ENCODE peak calls at places on chromosomes 2 and 18, in four cellular contexts. Q is K562; M is lower lobe of right lung; Y is CD4-positive, CD25-positive, alpha-beta regulatory T cell. H is an unnamed sample.
A peak's percentile ranks its signal among the peaks of the same experiment; 100 is the strongest.

GRCh38 chr2:212994976-212995375 is 156.4 kb downstream of the IKZF2 start:
- DNase-seq in Q (no peak), M (no peak), Y (no peak), H (no peak)

GRCh38 chr2:120396519-120397361 is 50.8 kb downstream of the INHBB start:
- DNase-seq in Q (no peak), M (no peak), Y (no peak), H (peak; percentile 6)

GRCh38 chr2:38517284-38517683 is 85.4 kb downstream of the HNRNPLL start:
- DNase-seq in Q (no peak), M (no peak), Y (no peak), H (no peak)

GRCh38 chr2:119947535-119947934 is 65.3 kb upstream of the EPB41L5 start:
- DNase-seq in Q (no peak), M (no peak), Y (no peak), H (no peak)

GRCh38 chr2:171167352-171167997 is 6.8 kb upstream of the TLK1 start:
- DNase-seq in Q (no peak), M (no peak), Y (no peak), H (no peak)

GRCh38 chr2:95043300-95043786 is 17.8 kb downstream of the MAL start:
- DNase-seq in Q (no peak), M (peak; percentile 72), Y (no peak), H (no peak)

GRCh38 chr2:187252063-187252462 is 196.0 kb downstream of the CALCRL start:
- DNase-seq in Q (no peak), M (no peak), Y (no peak), H (no peak)

GRCh38 chr2:84958135-84959044 is 12.6 kb upstream of the KCMF1 start:
- DNase-seq in Q (no peak), M (peak; percentile 50), Y (no peak), H (peak; percentile 26)

GRCh38 chr18:78721281-78721949 is 258.2 kb upstream of the SALL3 start:
- DNase-seq in Q (no peak), M (no peak), Y (no peak), H (peak; percentile 71)

GRCh38 chr2:210654091-210654490 is 97.7 kb downstream of the CPS1 start:
- DNase-seq in Q (no peak), M (no peak), Y (no peak), H (no peak)

GRCh38 chr2:127082974-127083373 is 24.0 kb downstream of the BIN1 start:
- DNase-seq in Q (no peak), M (no peak), Y (no peak), H (no peak)
- H3K4me1 ChIP-seq in Q (peaks cover 9% of the 10 kb centered on the region), M (peaks cover 87% of the 10 kb centered on the region), Y (peaks cover 71% of the 10 kb centered on the region), H (no peaks in the 10 kb centered on the region)

GRCh38 chr2:28415010-28415409 is 22.4 kb downstream of the FOSL2 start:
- DNase-seq in Q (no peak), M (no peak), Y (no peak), H (no peak)
- H3K36me3 ChIP-seq in Q (no peaks in the 10 kb centered on the region), M (peaks cover 77% of the 10 kb centered on the region), Y (peaks cover 23% of the 10 kb centered on the region), H (no peaks in the 10 kb centered on the region)

DNA sequence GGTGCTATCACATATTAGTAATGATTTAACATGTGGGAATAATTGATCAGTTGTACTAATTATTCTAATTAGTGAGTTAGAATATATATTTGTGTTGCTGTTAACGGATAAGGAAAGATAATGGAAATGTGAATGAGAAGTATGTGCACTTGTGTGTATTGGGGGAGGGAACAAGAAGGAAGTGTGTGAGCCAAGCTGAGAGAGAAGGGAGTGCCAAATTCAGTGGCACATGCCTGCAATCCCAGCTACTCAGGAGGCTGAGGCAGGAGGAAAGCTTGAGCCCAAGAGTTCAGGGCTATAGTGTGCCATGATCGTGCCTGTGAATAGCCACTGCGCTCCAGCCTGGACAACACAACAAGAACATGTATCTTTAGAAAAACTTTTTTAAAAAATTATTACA is 9.3 kb downstream of the BARD1 start:
- DNase-seq in Q (no peak), M (no peak), Y (no peak), H (no peak)
- H3K4me1 ChIP-seq in Q (no peaks in the 10 kb centered on the region), M (peaks cover 8% of the 10 kb centered on the region), Y (peaks cover 38% of the 10 kb centered on the region), H (peaks cover 25% of the 10 kb centered on the region)

GRCh38 chr2:37211212-37211611 is 14.9 kb downstream of the CEBPZOS start:
- DNase-seq in Q (no peak), M (no peak), Y (no peak), H (no peak)
- H3K36me3 ChIP-seq in Q (peaks cover 99% of the 10 kb centered on the region), M (peaks cover 78% of the 10 kb centered on the region), Y (peaks cover 95% of the 10 kb centered on the region), H (peaks cover 95% of the 10 kb centered on the region)

GRCh38 chr2:217901826-217902225 is 101.0 kb downstream of the TNS1 start:
- DNase-seq in Q (no peak), M (no peak), Y (no peak), H (no peak)
- H3K4me1 ChIP-seq in Q (peaks cover 14% of the 10 kb centered on the region), M (peaks cover 100% of the 10 kb centered on the region), Y (no peaks in the 10 kb centered on the region), H (no peaks in the 10 kb centered on the region)

DNA sequence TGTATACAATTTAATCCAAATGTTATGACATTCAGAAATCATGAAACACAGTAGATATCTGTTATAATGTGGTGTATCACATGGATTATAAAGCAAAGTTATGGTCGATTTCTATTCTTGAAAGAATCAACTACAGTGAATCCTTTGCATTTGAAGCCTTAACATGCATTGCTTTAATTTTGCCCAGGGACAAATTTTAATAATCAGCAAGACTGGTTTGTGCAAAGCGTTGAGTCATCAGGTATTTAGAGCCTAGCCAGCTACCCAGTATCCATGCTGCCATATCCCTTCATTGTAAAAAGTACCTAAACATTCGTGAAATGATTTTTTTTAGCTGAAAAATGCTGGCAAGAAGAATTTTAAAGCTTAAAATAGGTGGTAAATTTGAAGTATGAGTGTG is 8.9 kb upstream of the SPDYA start:
- DNase-seq in Q (no peak), M (no peak), Y (no peak), H (no peak)
- H3K36me3 ChIP-seq in Q (peaks cover 45% of the 10 kb centered on the region), M (peaks cover 75% of the 10 kb centered on the region), Y (peaks cover 53% of the 10 kb centered on the region), H (peaks cover 38% of the 10 kb centered on the region)

GRCh38 chr2:20217041-20217970 is 7.6 kb downstream of the SDC1 start:
- DNase-seq in Q (no peak), M (peak; percentile 89), Y (no peak), H (no peak)
- H3K4me1 ChIP-seq in Q (peaks cover under 1% of the 10 kb centered on the region), M (peaks cover 31% of the 10 kb centered on the region), Y (no peaks in the 10 kb centered on the region), H (peaks cover 8% of the 10 kb centered on the region)

GRCh38 chr2:201466050-201466660 is 14.6 kb downstream of the STRADB start:
- DNase-seq in Q (no peak), M (no peak), Y (no peak), H (no peak)

GRCh38 chr2:201458381-201458780 is 6.8 kb downstream of the STRADB start:
- DNase-seq in Q (no peak), M (no peak), Y (no peak), H (no peak)

GRCh38 chr2:201464547-201464946 is 13.0 kb downstream of the STRADB start:
- DNase-seq in Q (no peak), M (no peak), Y (no peak), H (no peak)

GRCh38 chr2:201465524-201465971 is 14.0 kb downstream of the STRADB start:
- DNase-seq in Q (no peak), M (no peak), Y (no peak), H (no peak)

GRCh38 chr2:201460532-201460931 is 9.0 kb downstream of the STRADB start:
- DNase-seq in Q (no peak), M (no peak), Y (no peak), H (no peak)
- H3K36me3 ChIP-seq in Q (no peaks in the 10 kb centered on the region), M (peaks cover 50% of the 10 kb centered on the region), Y (peaks cover 18% of the 10 kb centered on the region), H (peaks cover 8% of the 10 kb centered on the region)

H was measured in HAP-1.